ENCODE peak calls at places on chromosomes 5 and 9, in six cellular contexts. One of them, this sample, is unnamed.

GRCh38 chr5:31770157-31770556 is 131.2 kb downstream of the PDZD2 start:
- DNase-seq in GM23338: peak; percentile 47
- DNase-seq in pancreas: no peak
- DNase-seq in upper lobe of left lung: no peak
- DNase-seq in H9: peak; percentile 36
- DNase-seq in fibroblast of lung: no peak
- DNase-seq in this sample: no peak

GRCh38 chr9:70043689-70044449 is at the start of gene MAMDC2:
- DNase-seq in GM23338: peak; percentile 73
- DNase-seq in pancreas: peak; percentile 20
- DNase-seq in upper lobe of left lung: peak; percentile 26
- DNase-seq in H9: peak; percentile 76
- DNase-seq in fibroblast of lung: peak; percentile 59
- DNase-seq in this sample: peak; percentile 31

GRCh38 chr5:134436523-134437339 is 25.1 kb upstream of the CDKN2AIPNL start:
- DNase-seq in GM23338: no peak
- DNase-seq in pancreas: peak; percentile 78
- DNase-seq in upper lobe of left lung: peak; percentile 91
- DNase-seq in H9: peak; percentile 55
- DNase-seq in fibroblast of lung: peak; percentile 98
- DNase-seq in this sample: no peak

GRCh38 chr5:93017854-93018253 is 563.2 kb downstream of the NR2F1-AS1 start:
- DNase-seq in GM23338: no peak
- DNase-seq in pancreas: no peak
- DNase-seq in upper lobe of left lung: no peak
- DNase-seq in H9: no peak
- DNase-seq in fibroblast of lung: peak; percentile 87
- DNase-seq in this sample: no peak

GRCh38 chr5:170747851-170748250 is 35.7 kb upstream of the GABRP start:
- DNase-seq in GM23338: peak; percentile 59
- DNase-seq in pancreas: no peak
- DNase-seq in upper lobe of left lung: no peak
- DNase-seq in H9: peak; percentile 74
- DNase-seq in fibroblast of lung: no peak
- DNase-seq in this sample: no peak

GRCh38 chr9:28158451-28158850 is 585.2 kb upstream of the C9orf72 start:
- DNase-seq in GM23338: no peak
- DNase-seq in pancreas: no peak
- DNase-seq in upper lobe of left lung: no peak
- DNase-seq in H9: no peak
- DNase-seq in fibroblast of lung: no peak
- DNase-seq in this sample: no peak

GRCh38 chr9:119375892-119376291 is 6.7 kb upstream of the BRINP1 start:
- DNase-seq in GM23338: peak; percentile 87
- DNase-seq in pancreas: no peak
- DNase-seq in upper lobe of left lung: no peak
- DNase-seq in H9: peak; percentile 69
- DNase-seq in fibroblast of lung: peak; percentile 14
- DNase-seq in this sample: no peak

GRCh38 chr9:12859704-12860251 is 85.0 kb downstream of the LURAP1L start:
- DNase-seq in GM23338: no peak
- DNase-seq in pancreas: no peak
- DNase-seq in upper lobe of left lung: no peak
- DNase-seq in H9: no peak
- DNase-seq in fibroblast of lung: peak; percentile 95
- DNase-seq in this sample: no peak

GRCh38 chr5:41522193-41522786 is 11.9 kb upstream of the PLCXD3 start:
- DNase-seq in GM23338: peak; percentile 5
- DNase-seq in pancreas: no peak
- DNase-seq in upper lobe of left lung: no peak
- DNase-seq in H9: no peak
- DNase-seq in fibroblast of lung: no peak
- DNase-seq in this sample: no peak

GRCh38 chr5:15702102-15702501 is 202.1 kb downstream of the FBXL7 start:
- DNase-seq in GM23338: peak; percentile 33
- DNase-seq in pancreas: no peak
- DNase-seq in upper lobe of left lung: no peak
- DNase-seq in H9: no peak
- DNase-seq in fibroblast of lung: peak; percentile 74
- DNase-seq in this sample: no peak

GRCh38 chr9:81767921-81768320 is 78.6 kb upstream of the TLE1 start:
- DNase-seq in GM23338: no peak
- DNase-seq in pancreas: no peak
- DNase-seq in upper lobe of left lung: no peak
- DNase-seq in H9: no peak
- DNase-seq in fibroblast of lung: no peak
- DNase-seq in this sample: no peak

GRCh38 chr9:95696701-95697100 is 178.8 kb upstream of the ERCC6L2 start:
- DNase-seq in GM23338: no peak
- DNase-seq in pancreas: no peak
- DNase-seq in upper lobe of left lung: no peak
- DNase-seq in H9: no peak
- DNase-seq in fibroblast of lung: no peak
- DNase-seq in this sample: no peak

GRCh38 chr9:127905788-127906191 is 6.4 kb upstream of the ST6GALNAC6 start:
- DNase-seq in GM23338: no peak
- DNase-seq in pancreas: peak; percentile 21
- DNase-seq in upper lobe of left lung: peak; percentile 68
- DNase-seq in H9: no peak
- DNase-seq in fibroblast of lung: no peak
- DNase-seq in this sample: no peak

GRCh38 chr5:134738963-134739661 is 764 bp downstream of the CAMLG start:
- DNase-seq in GM23338: peak; percentile 60
- DNase-seq in pancreas: no peak
- DNase-seq in upper lobe of left lung: no peak
- DNase-seq in H9: peak; percentile 55
- DNase-seq in fibroblast of lung: peak; percentile 53
- DNase-seq in this sample: no peak

GRCh38 chr5:37847978-37848425 is 8.2 kb upstream of the GDNF start:
- DNase-seq in GM23338: no peak
- DNase-seq in pancreas: no peak
- DNase-seq in upper lobe of left lung: no peak
- DNase-seq in H9: peak; percentile 55
- DNase-seq in fibroblast of lung: peak; percentile 76
- DNase-seq in this sample: no peak

GRCh38 chr9:98958271-98958989 is 14.7 kb downstream of the COL15A1 start:
- DNase-seq in GM23338: no peak
- DNase-seq in pancreas: no peak
- DNase-seq in upper lobe of left lung: no peak
- DNase-seq in H9: no peak
- DNase-seq in fibroblast of lung: peak; percentile 87
- DNase-seq in this sample: no peak

GRCh38 chr9:3329361-3329760 is 196.4 kb downstream of the RFX3 start:
- DNase-seq in GM23338: no peak
- DNase-seq in pancreas: no peak
- DNase-seq in upper lobe of left lung: no peak
- DNase-seq in H9: no peak
- DNase-seq in fibroblast of lung: peak; percentile 44
- DNase-seq in this sample: no peak

GRCh38 chr9:18255158-18255629 is 218.8 kb upstream of the ADAMTSL1 start:
- DNase-seq in GM23338: peak; percentile 91
- DNase-seq in pancreas: peak; percentile 39
- DNase-seq in upper lobe of left lung: peak; percentile 79
- DNase-seq in H9: peak; percentile 72
- DNase-seq in fibroblast of lung: peak; percentile 72
- DNase-seq in this sample: peak; percentile 83

GRCh38 chr5:66010476-66010875 is 84.1 kb downstream of the ERBIN start:
- DNase-seq in GM23338: no peak
- DNase-seq in pancreas: no peak
- DNase-seq in upper lobe of left lung: no peak
- DNase-seq in H9: no peak
- DNase-seq in fibroblast of lung: peak; percentile 27
- DNase-seq in this sample: no peak

GRCh38 chr9:15205632-15206243 is 101.3 kb downstream of the TTC39B start:
- DNase-seq in GM23338: no peak
- DNase-seq in pancreas: no peak
- DNase-seq in upper lobe of left lung: no peak
- DNase-seq in H9: no peak
- DNase-seq in fibroblast of lung: peak; percentile 30
- DNase-seq in this sample: no peak

GRCh38 chr5:86143837-86144236 is 473.9 kb upstream of the COX7C start:
- DNase-seq in GM23338: no peak
- DNase-seq in pancreas: no peak
- DNase-seq in upper lobe of left lung: peak; percentile 31
- DNase-seq in H9: no peak
- DNase-seq in fibroblast of lung: peak; percentile 18
- DNase-seq in this sample: no peak

GRCh38 chr9:108050894-108051293 is 561.3 kb upstream of the KLF4 start:
- DNase-seq in GM23338: no peak
- DNase-seq in pancreas: no peak
- DNase-seq in upper lobe of left lung: no peak
- DNase-seq in H9: no peak
- DNase-seq in fibroblast of lung: no peak
- DNase-seq in this sample: no peak

GRCh38 chr9:81819859-81820546 is 108.2 kb upstream of the SPATA31D4 start:
- DNase-seq in GM23338: peak; percentile 43
- DNase-seq in pancreas: no peak
- DNase-seq in upper lobe of left lung: no peak
- DNase-seq in H9: peak; percentile 42
- DNase-seq in fibroblast of lung: peak; percentile 71
- DNase-seq in this sample: no peak

GRCh38 chr9:86277072-86277471 is 5.3 kb downstream of the ISCA1 start:
- DNase-seq in GM23338: no peak
- DNase-seq in pancreas: no peak
- DNase-seq in upper lobe of left lung: no peak
- DNase-seq in H9: no peak
- DNase-seq in fibroblast of lung: no peak
- DNase-seq in this sample: no peak

GRCh38 chr5:15366676-15367391 is 133.1 kb upstream of the FBXL7 start:
- DNase-seq in GM23338: no peak
- DNase-seq in pancreas: no peak
- DNase-seq in upper lobe of left lung: no peak
- DNase-seq in H9: no peak
- DNase-seq in fibroblast of lung: peak; percentile 48
- DNase-seq in this sample: no peak

GRCh38 chr5:34460496-34460895 is 195.6 kb upstream of the RAI14 start:
- DNase-seq in GM23338: no peak
- DNase-seq in pancreas: no peak
- DNase-seq in upper lobe of left lung: no peak
- DNase-seq in H9: no peak
- DNase-seq in fibroblast of lung: peak; percentile 23
- DNase-seq in this sample: no peak

GRCh38 chr9:34386656-34387055 is 10.0 kb upstream of the MYORG start:
- DNase-seq in GM23338: no peak
- DNase-seq in pancreas: no peak
- DNase-seq in upper lobe of left lung: no peak
- DNase-seq in H9: no peak
- DNase-seq in fibroblast of lung: no peak
- DNase-seq in this sample: no peak

GRCh38 chr9:114591206-114591853 is 3.8 kb downstream of the ATP6V1G1 start:
- DNase-seq in GM23338: no peak
- DNase-seq in pancreas: no peak
- DNase-seq in upper lobe of left lung: no peak
- DNase-seq in H9: no peak
- DNase-seq in fibroblast of lung: no peak
- DNase-seq in this sample: no peak

GRCh38 chr5:14415516-14416074 is 166.0 kb upstream of the OTULINL start:
- DNase-seq in GM23338: no peak
- DNase-seq in pancreas: no peak
- DNase-seq in upper lobe of left lung: no peak
- DNase-seq in H9: no peak
- DNase-seq in fibroblast of lung: peak; percentile 22
- DNase-seq in this sample: no peak

GRCh38 chr9:16726023-16726422 is 144.4 kb downstream of the BNC2 start:
- DNase-seq in GM23338: peak; percentile 53
- DNase-seq in pancreas: no peak
- DNase-seq in upper lobe of left lung: no peak
- DNase-seq in H9: no peak
- DNase-seq in fibroblast of lung: peak; percentile 61
- DNase-seq in this sample: no peak

GRCh38 chr5:151223447-151224264 is at the start of gene CCDC69:
- DNase-seq in GM23338: peak; percentile 88
- DNase-seq in pancreas: peak; percentile 75
- DNase-seq in upper lobe of left lung: peak; percentile 92
- DNase-seq in H9: peak; percentile 88
- DNase-seq in fibroblast of lung: peak; percentile 80
- DNase-seq in this sample: peak; percentile 45
- TF ChIP-seq CTCF in GM23338: no peak
- TF ChIP-seq CTCF in pancreas: no peak
- TF ChIP-seq CTCF in upper lobe of left lung: no peak
- TF ChIP-seq CTCF in H9: peak; percentile 31
- TF ChIP-seq CTCF in fibroblast of lung: no peak
- TF ChIP-seq CTCF in this sample: no peak

GRCh38 chr9:20684035-20684864 is at the start of gene FOCAD:
- DNase-seq in GM23338: peak; percentile 98
- DNase-seq in pancreas: peak; percentile 94
- DNase-seq in upper lobe of left lung: peak; percentile 98
- DNase-seq in H9: peak; percentile 97
- DNase-seq in fibroblast of lung: peak; percentile 95
- DNase-seq in this sample: peak; percentile 93
- TF ChIP-seq CTCF in GM23338: no peak
- TF ChIP-seq CTCF in pancreas: no peak
- TF ChIP-seq CTCF in upper lobe of left lung: no peak
- TF ChIP-seq CTCF in H9: no peak
- TF ChIP-seq CTCF in fibroblast of lung: no peak
- TF ChIP-seq CTCF in this sample: no peak

DNA sequence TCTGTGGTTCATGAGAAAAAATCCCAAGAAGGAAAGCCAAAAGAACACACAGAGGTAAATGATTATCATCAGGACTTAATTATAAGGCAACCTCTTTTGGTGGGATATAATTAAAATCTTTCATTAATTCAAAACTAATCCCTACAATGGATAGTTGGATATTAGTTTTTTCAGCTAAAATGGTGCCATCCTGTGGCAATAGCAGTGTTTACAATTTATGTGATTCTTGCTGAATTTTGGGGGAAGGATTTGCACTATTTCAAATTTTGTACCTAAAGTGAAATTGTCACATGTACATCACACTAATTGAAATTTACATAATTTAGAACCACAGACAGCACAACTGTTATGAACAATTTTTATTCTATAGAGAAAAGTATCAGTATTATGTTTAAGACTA is 67.0 kb downstream of the CAST start:
- DNase-seq in GM23338: no peak
- DNase-seq in pancreas: no peak
- DNase-seq in upper lobe of left lung: no peak
- DNase-seq in H9: no peak
- DNase-seq in fibroblast of lung: no peak
- DNase-seq in this sample: no peak
- TF ChIP-seq CTCF in GM23338: peak; percentile 35
- TF ChIP-seq CTCF in pancreas: no peak
- TF ChIP-seq CTCF in upper lobe of left lung: no peak
- TF ChIP-seq CTCF in H9: peak; percentile 40
- TF ChIP-seq CTCF in fibroblast of lung: peak; percentile 1
- TF ChIP-seq CTCF in this sample: peak; percentile 13

DNA sequence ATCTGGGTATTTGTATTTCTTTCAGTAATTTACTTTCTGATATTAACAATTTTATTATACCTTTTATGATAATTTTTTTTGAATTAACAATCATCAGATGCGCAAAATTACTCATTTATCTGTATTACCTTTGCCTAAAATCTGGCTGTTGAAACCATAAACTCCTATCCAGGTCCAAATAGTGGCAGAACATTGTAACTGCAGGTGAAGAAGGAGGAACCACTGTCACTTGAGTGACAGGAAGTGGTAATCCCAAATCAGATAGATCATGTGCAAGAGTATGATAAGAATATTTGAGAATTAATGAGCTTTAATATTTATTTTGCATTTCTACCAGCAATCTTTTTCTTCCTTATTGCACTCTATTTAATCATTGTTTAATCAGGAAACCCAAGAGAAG is 139.3 kb upstream of the TLE4 start:
- DNase-seq in GM23338: peak; percentile 40
- DNase-seq in pancreas: no peak
- DNase-seq in upper lobe of left lung: no peak
- DNase-seq in H9: no peak
- DNase-seq in fibroblast of lung: no peak
- DNase-seq in this sample: no peak
- TF ChIP-seq CTCF in GM23338: no peak
- TF ChIP-seq CTCF in pancreas: peak; percentile 9
- TF ChIP-seq CTCF in upper lobe of left lung: no peak
- TF ChIP-seq CTCF in H9: peak; percentile 52
- TF ChIP-seq CTCF in fibroblast of lung: no peak
- TF ChIP-seq CTCF in this sample: no peak

This sample was measured in mesothelial cell of epicardium.